ENCODE peak calls at places on chromosomes 5 and 9, in nine cellular contexts. D is A549, H is sigmoid colon, F is HepG2, O is body of pancreas, U is tibial nerve, I is uterus, B is H1, T is heart left ventricle. P is an unnamed sample.

GRCh38 chr5:135062216-135063055 is 28.4 kb upstream of the PITX1 start:
- DNase-seq in B (no peak), U (no peak), F (no peak), D (no peak), T (no peak), O (no peak), H (peak; percentile 55), I (no peak), P (peak; percentile 65)

GRCh38 chr5:122102825-122103224 is 24.8 kb upstream of the LOX start:
- DNase-seq in F (no peak), H (no peak), B (no peak), U (no peak), O (no peak), I (no peak), T (no peak), D (peak; percentile 24), P (no peak)

GRCh38 chr5:125575561-125576504 is 829.4 kb upstream of the ZNF608 start:
- DNase-seq in I (peak; percentile 23), D (no peak), O (peak; percentile 14), B (peak; percentile 48), T (no peak), U (no peak), F (no peak), H (peak; percentile 69), P (no peak)

GRCh38 chr5:27341342-27341741 is 303.0 kb upstream of the CDH9 start:
- DNase-seq in O (no peak), T (no peak), B (no peak), F (no peak), I (no peak), U (no peak), H (no peak), D (no peak), P (no peak)

GRCh38 chr5:149860801-149861322 is 83.7 kb downstream of the PDE6A start:
- DNase-seq in H (peak; percentile 53), I (no peak), D (peak; percentile 36), F (no peak), U (no peak), T (no peak), B (no peak), O (no peak), P (peak; percentile 55)

GRCh38 chr5:7728076-7728475 is 122.9 kb downstream of the CFAP90 start:
- DNase-seq in D (no peak), H (no peak), I (no peak), F (no peak), O (no peak), B (no peak), U (no peak), T (no peak), P (no peak)

GRCh38 chr9:76433851-76434250 is 25.1 kb upstream of the GCNT1 start:
- DNase-seq in I (no peak), H (no peak), B (no peak), D (no peak), O (no peak), F (no peak), U (no peak), T (no peak), P (no peak)

GRCh38 chr5:135009736-135010501 is 24.1 kb downstream of the PITX1 start:
- DNase-seq in O (no peak), I (no peak), D (no peak), F (no peak), H (peak; percentile 53), T (no peak), U (no peak), B (no peak), P (peak; percentile 50)

GRCh38 chr5:14676320-14676719 is 11.8 kb downstream of the OTULIN start:
- DNase-seq in U (no peak), T (peak; percentile 40), I (no peak), D (no peak), B (no peak), H (no peak), O (peak; percentile 40), F (no peak), P (no peak)

GRCh38 chr5:140311011-140311467 is 8.1 kb upstream of the PFDN1 start:
- DNase-seq in U (no peak), B (no peak), O (no peak), D (peak; percentile 61), T (no peak), H (no peak), F (peak; percentile 16), I (no peak), P (no peak)

GRCh38 chr9:90907790-90908189 is 106.2 kb downstream of the SYK start:
- DNase-seq in F (no peak), B (no peak), I (no peak), O (no peak), H (no peak), U (no peak), T (no peak), D (no peak), P (no peak)

GRCh38 chr5:168995024-168995423 is 305.9 kb downstream of the SLIT3 start:
- DNase-seq in U (no peak), F (peak; percentile 30), T (no peak), B (no peak), H (no peak), I (no peak), D (peak; percentile 87), O (no peak), P (no peak)

GRCh38 chr9:37292896-37293295 is 129.6 kb upstream of the GRHPR start:
- DNase-seq in U (no peak), H (no peak), I (no peak), D (no peak), B (no peak), T (no peak), F (no peak), O (no peak), P (no peak)

GRCh38 chr5:24823625-24824024 is 178.8 kb upstream of the CDH10 start:
- DNase-seq in B (no peak), I (no peak), O (no peak), H (no peak), F (no peak), U (no peak), T (no peak), D (no peak), P (no peak)
- TF ChIP-seq POLR2A in B (no peak), I (no peak), O (no peak), H (no peak), F (no peak), U (no peak), T (no peak), D (no peak), P (no peak)

DNA sequence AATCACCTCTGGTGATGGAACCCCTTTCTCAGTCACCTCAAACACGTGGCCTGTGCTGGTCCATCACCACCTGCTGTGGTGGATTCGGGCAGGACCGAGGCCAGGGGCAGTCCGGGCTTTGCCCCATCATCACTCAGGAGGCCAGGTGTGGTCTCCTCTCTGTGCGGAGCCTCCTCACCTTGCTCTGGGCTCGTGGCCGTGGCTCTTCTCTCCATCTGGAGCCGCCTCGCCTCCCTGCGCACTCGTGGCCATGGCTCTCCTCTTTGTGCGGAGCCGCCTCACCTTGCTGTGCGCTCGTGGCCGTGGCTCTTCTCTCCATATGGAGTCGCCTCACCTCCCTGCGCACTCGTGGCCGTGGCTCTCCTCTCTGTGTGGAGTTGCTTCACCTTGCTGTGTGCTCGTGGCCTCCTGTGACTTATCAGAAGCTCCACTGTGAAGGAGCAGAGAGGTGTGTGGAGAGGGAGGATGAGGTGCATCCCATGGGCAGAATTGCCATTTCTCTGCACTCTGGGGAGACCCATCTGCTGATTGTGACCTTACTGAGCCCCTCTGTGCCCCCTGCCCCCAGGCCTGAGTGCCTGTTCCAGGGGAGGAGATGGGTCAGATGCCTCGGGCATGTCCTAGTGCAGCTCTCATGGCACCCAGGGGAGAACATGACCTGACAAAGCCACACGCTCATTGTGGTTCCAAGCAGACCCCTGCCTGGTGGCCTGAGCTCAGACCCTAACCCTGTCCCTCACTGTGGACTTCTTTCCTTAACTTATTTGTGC is 276.6 kb upstream of the IRX2 start:
- DNase-seq in D (no peak), F (no peak), B (no peak), T (no peak), H (no peak), I (no peak), O (no peak), U (no peak), P (no peak)
- H3K9me3 ChIP-seq in D (no peaks in the 10 kb centered on the region), F (no peaks in the 10 kb centered on the region), B (no peaks in the 10 kb centered on the region), T (no peaks in the 10 kb centered on the region), H (no peaks in the 10 kb centered on the region), I (no peaks in the 10 kb centered on the region), O (no peaks in the 10 kb centered on the region), U (no peaks in the 10 kb centered on the region), P (no peaks in the 10 kb centered on the region)

DNA sequence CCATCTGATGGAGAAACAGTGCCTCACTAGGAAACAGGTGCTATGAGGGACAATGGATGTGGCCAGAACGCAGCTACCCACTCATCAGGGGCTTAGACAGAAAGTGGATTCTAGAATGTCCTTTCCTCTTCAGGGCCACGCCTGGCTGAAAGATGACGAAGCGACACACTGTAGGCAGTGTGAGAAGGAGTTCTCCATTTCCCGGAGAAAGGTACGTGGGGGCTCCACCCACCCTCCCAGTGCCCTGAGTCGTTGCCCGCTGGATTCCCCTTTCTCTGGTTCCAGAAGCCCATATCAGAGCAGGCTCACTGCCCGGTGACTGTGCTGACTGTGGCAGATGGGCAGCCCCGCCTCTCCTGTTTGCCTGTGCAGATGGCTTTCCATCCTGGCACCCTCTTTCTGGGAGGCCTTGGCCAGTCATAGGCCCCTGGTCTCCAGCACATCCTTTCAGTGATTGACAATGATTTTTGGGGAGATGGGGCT is 16.0 kb downstream of the HNRNPH1 start:
- DNase-seq in B (no peak), I (no peak), F (no peak), D (no peak), O (peak; percentile 50), T (peak; percentile 81), H (peak; percentile 80), U (no peak), P (peak; percentile 74)
- TF ChIP-seq POLR2A in B (peak; percentile 38), I (no peak), F (no peak), D (no peak), O (no peak), T (no peak), H (no peak), U (no peak), P (no peak)

GRCh38 chr5:115186794-115187193 is 17.1 kb upstream of the TRIM36 start:
- DNase-seq in F (no peak), T (no peak), I (no peak), B (no peak), O (no peak), U (no peak), H (no peak), D (no peak), P (no peak)

GRCh38 chr5:115190388-115190787 is 20.7 kb upstream of the TRIM36 start:
- DNase-seq in O (no peak), H (no peak), D (no peak), F (no peak), B (no peak), I (no peak), U (no peak), T (no peak), P (no peak)

GRCh38 chr5:115191439-115192031 is 21.8 kb upstream of the TRIM36 start:
- DNase-seq in D (no peak), T (no peak), U (no peak), B (no peak), I (no peak), H (no peak), O (no peak), F (no peak), P (no peak)

GRCh38 chr5:115192098-115192497 is 22.4 kb upstream of the TRIM36 start:
- DNase-seq in H (no peak), I (no peak), U (no peak), B (no peak), F (no peak), D (no peak), T (no peak), O (no peak), P (no peak)

DNA sequence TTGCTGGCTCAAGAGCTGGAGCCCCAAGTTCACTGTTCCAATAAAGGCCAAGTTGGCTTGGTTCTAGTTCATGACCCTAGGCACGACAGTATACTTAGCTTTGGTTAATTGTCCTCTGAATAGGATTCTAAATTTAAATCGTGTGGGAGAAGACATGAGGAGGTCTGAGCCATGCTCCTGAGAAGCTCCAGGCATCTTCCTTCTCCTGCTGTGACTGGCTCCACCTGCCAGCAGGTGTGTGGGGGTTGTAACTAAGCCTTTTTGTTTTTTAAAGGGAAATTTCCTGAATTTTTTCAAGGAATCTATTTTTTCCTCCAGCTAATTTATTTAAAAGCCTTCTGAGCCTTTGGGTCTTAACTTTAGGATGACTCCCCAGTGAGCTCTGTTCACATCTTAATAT is 20.2 kb upstream of the TRIM36 start:
- DNase-seq in D (no peak), I (no peak), U (no peak), O (no peak), B (no peak), H (no peak), T (no peak), F (no peak), P (no peak)
- H3K9me3 ChIP-seq in D (no peaks in the 10 kb centered on the region), I (no peaks in the 10 kb centered on the region), U (no peaks in the 10 kb centered on the region), O (no peaks in the 10 kb centered on the region), B (no peaks in the 10 kb centered on the region), H (no peaks in the 10 kb centered on the region), T (no peaks in the 10 kb centered on the region), F (no peaks in the 10 kb centered on the region), P (no peaks in the 10 kb centered on the region)